ENCODE peak calls at places on chromosomes 6 and 20, in six cellular contexts. Y, H, V, S, Q and C are unnamed samples.

GRCh38 chr6:150939399-150939798 is 73.9 kb downstream of the MTHFD1L start:
- DNase-seq in Y (peak), H (no peak), V (no peak), S (no peak), Q (no peak), C (no peak)

GRCh38 chr6:150325093-150325772 is 43.6 kb upstream of the IYD start:
- DNase-seq in Y (no peak), H (no peak), V (no peak), S (no peak), Q (no peak), C (no peak)

GRCh38 chr6:40755749-40756452 is 168.7 kb upstream of the LRFN2 start:
- DNase-seq in Y (no peak), H (no peak), V (no peak), S (no peak), Q (no peak), C (peak)

GRCh38 chr6:166955121-166955864 is 1.1 kb downstream of the RNASET2 start:
- DNase-seq in Y (no peak), H (no peak), V (peak), S (no peak), Q (peak), C (peak)

GRCh38 chr6:147166360-147166944 is 37.8 kb upstream of the STXBP5 start:
- DNase-seq in Y (no peak), H (no peak), V (no peak), S (no peak), Q (peak), C (no peak)

GRCh38 chr6:23735151-23735550 is 390.9 kb upstream of the NRSN1 start:
- DNase-seq in Y (no peak), H (no peak), V (no peak), S (no peak), Q (no peak), C (no peak)

GRCh38 chr6:100166991-100167390 is 173.0 kb upstream of the MCHR2 start:
- DNase-seq in Y (no peak), H (no peak), V (no peak), S (no peak), Q (no peak), C (no peak)

GRCh38 chr6:56669585-56669984 is 26.9 kb upstream of the DST start:
- DNase-seq in Y (no peak), H (no peak), V (no peak), S (no peak), Q (no peak), C (no peak)

GRCh38 chr20:61130156-61130555 is 121.9 kb upstream of the CDH4 start:
- DNase-seq in Y (no peak), H (no peak), V (no peak), S (no peak), Q (no peak), C (no peak)

GRCh38 chr6:41021832-41022231 is 17.2 kb downstream of the UNC5CL start:
- DNase-seq in Y (no peak), H (no peak), V (peak), S (peak), Q (peak), C (peak)

GRCh38 chr6:158808918-158809678 is 10.1 kb downstream of the EZR start:
- DNase-seq in Y (no peak), H (no peak), V (no peak), S (no peak), Q (no peak), C (no peak)

GRCh38 chr20:62043131-62043914 is 22.4 kb downstream of the TAF4 start:
- DNase-seq in Y (no peak), H (no peak), V (peak), S (peak), Q (peak), C (peak)

GRCh38 chr6:53524455-53524815 is 20.5 kb downstream of the GCLC start:
- DNase-seq in Y (no peak), H (no peak), V (no peak), S (no peak), Q (no peak), C (no peak)

GRCh38 chr20:58547527-58548475 is 32.6 kb upstream of the APCDD1L start:
- DNase-seq in Y (no peak), H (peak), V (no peak), S (no peak), Q (no peak), C (no peak)

GRCh38 chr20:53001502-53002301 is 29.5 kb downstream of the TSHZ2 start:
- DNase-seq in Y (no peak), H (no peak), V (no peak), S (no peak), Q (no peak), C (no peak)

GRCh38 chr6:7991992-7992815 is 72.0 kb downstream of the BLOC1S5 start:
- DNase-seq in Y (no peak), H (no peak), V (peak), S (peak), Q (peak), C (no peak)

GRCh38 chr6:84332139-84333034 is 104.9 kb upstream of the CEP162 start:
- DNase-seq in Y (no peak), H (no peak), V (no peak), S (no peak), Q (no peak), C (peak)

GRCh38 chr6:35310265-35310831 is 12.7 kb downstream of the DEF6 start:
- DNase-seq in Y (no peak), H (no peak), V (no peak), S (no peak), Q (no peak), C (no peak)

GRCh38 chr20:57094991-57095390 is 171.4 kb downstream of the BMP7 start:
- DNase-seq in Y (no peak), H (no peak), V (no peak), S (no peak), Q (no peak), C (no peak)

GRCh38 chr6:33343953-33344611 is 26.5 kb upstream of the ZBTB22 start:
- DNase-seq in Y (no peak), H (no peak), V (no peak), S (no peak), Q (no peak), C (no peak)

GRCh38 chr20:44050925-44051660 is 135.9 kb downstream of the JPH2 start:
- DNase-seq in Y (peak), H (peak), V (no peak), S (no peak), Q (no peak), C (no peak)

GRCh38 chr6:31922942-31923341 is 4.6 kb upstream of the C2 start:
- DNase-seq in Y (no peak), H (no peak), V (no peak), S (no peak), Q (peak), C (no peak)

GRCh38 chr20:14561733-14562132 is 224.3 kb upstream of the FLRT3 start:
- DNase-seq in Y (no peak), H (no peak), V (no peak), S (no peak), Q (no peak), C (no peak)

GRCh38 chr20:305745-306144 is 8.4 kb downstream of the ZCCHC3 start:
- DNase-seq in Y (no peak), H (no peak), V (no peak), S (no peak), Q (no peak), C (no peak)

GRCh38 chr6:1787894-1788293 is 178.2 kb downstream of the FOXC1 start:
- DNase-seq in Y (no peak), H (no peak), V (no peak), S (no peak), Q (no peak), C (no peak)

GRCh38 chr6:125014157-125014957 is 52.1 kb downstream of the RNF217 start:
- DNase-seq in Y (no peak), H (no peak), V (no peak), S (peak), Q (peak), C (peak)

GRCh38 chr6:147170269-147170668 is 33.9 kb upstream of the STXBP5 start:
- DNase-seq in Y (no peak), H (no peak), V (no peak), S (no peak), Q (no peak), C (no peak)

GRCh38 chr20:18056174-18057105 is 1.3 kb downstream of the OVOL2 start:
- DNase-seq in Y (no peak), H (no peak), V (no peak), S (no peak), Q (peak), C (no peak)

GRCh38 chr20:32678948-32679347 is 5.2 kb upstream of the C20orf203 start:
- DNase-seq in Y (no peak), H (no peak), V (peak), S (peak), Q (no peak), C (no peak)

GRCh38 chr20:22974354-22974753 is 60.8 kb upstream of the SSTR4 start:
- DNase-seq in Y (no peak), H (no peak), V (no peak), S (no peak), Q (peak), C (no peak)

GRCh38 chr20:38926934-38927616 is 858 bp downstream of the FAM83D start:
- DNase-seq in Y (no peak), H (no peak), V (no peak), S (no peak), Q (no peak), C (no peak)

GRCh38 chr6:156796627-156797026 is 19.4 kb downstream of the ARID1B start:
- DNase-seq in Y (no peak), H (no peak), V (no peak), S (no peak), Q (no peak), C (no peak)

GRCh38 chr20:48892849-48893352 is 28.6 kb upstream of the ARFGEF2 start:
- DNase-seq in Y (no peak), H (no peak), V (no peak), S (no peak), Q (no peak), C (no peak)

GRCh38 chr6:9795880-9796279 is 619.0 kb downstream of the TFAP2A start:
- DNase-seq in Y (no peak), H (no peak), V (no peak), S (no peak), Q (no peak), C (no peak)

GRCh38 chr6:169487579-169488205 is 214.1 kb downstream of the WDR27 start:
- DNase-seq in Y (no peak), H (no peak), V (no peak), S (no peak), Q (no peak), C (no peak)